ENCODE peak calls at places on chromosomes 11 and 22, in eight cellular contexts. D is fibroblast of lung; Y is non-pigmented ciliary epithelial cell; S is upper lobe of right lung; N is hepatic stellate cell; R is erythroblast; A is activated CD4-positive, alpha-beta T cell treated with anti-CD3 and anti-CD28 coated beads for 24 hours; M is ELF-1. J is an unnamed sample.

GRCh38 chr11:111376453-111376871 is 2.6 kb downstream of the POU2AF1 start:
- DNase-seq in N (no peak), M (peak), A (no peak), S (no peak), D (no peak), Y (no peak), R (no peak), J (no peak)

GRCh38 chr11:85626496-85626895 is 648 bp downstream of the DLG2 start:
- DNase-seq in D (no peak), Y (no peak), R (no peak), M (no peak), S (no peak), A (no peak), N (no peak), J (peak)

GRCh38 chr11:48005133-48005532 is 24.8 kb downstream of the PTPRJ start:
- DNase-seq in D (peak), M (no peak), Y (no peak), N (no peak), R (no peak), A (no peak), S (no peak), J (no peak)

GRCh38 chr22:29351042-29351441 is 35.5 kb upstream of the RASL10A start:
- DNase-seq in R (no peak), Y (no peak), S (no peak), N (no peak), M (no peak), A (no peak), D (no peak), J (no peak)

GRCh38 chr22:46732041-46732379 is 6.0 kb downstream of the CERK start:
- DNase-seq in A (no peak), Y (no peak), D (no peak), M (no peak), S (no peak), N (no peak), R (no peak), J (no peak)

GRCh38 chr11:26985941-26986340 is 8.0 kb upstream of the FIBIN start:
- DNase-seq in M (no peak), D (no peak), R (no peak), Y (no peak), N (no peak), A (no peak), S (no peak), J (no peak)

GRCh38 chr11:86091566-86091965 is 22.7 kb upstream of the PICALM start:
- DNase-seq in D (peak), R (no peak), Y (no peak), M (no peak), S (no peak), A (no peak), N (no peak), J (no peak)

GRCh38 chr11:17861036-17861755 is 126.6 kb downstream of the KCNC1 start:
- DNase-seq in D (no peak), M (no peak), R (no peak), N (no peak), Y (no peak), A (no peak), S (no peak), J (no peak)

GRCh38 chr11:77411238-77411637 is 62.7 kb downstream of the PAK1 start:
- DNase-seq in M (no peak), D (peak), N (peak), Y (no peak), A (no peak), R (peak), S (peak), J (no peak)

GRCh38 chr11:86011175-86011574 is 57.7 kb downstream of the PICALM start:
- DNase-seq in D (no peak), A (no peak), M (no peak), N (no peak), R (no peak), Y (no peak), S (no peak), J (no peak)

GRCh38 chr11:125593113-125593761 is 585 bp downstream of the STT3A start:
- DNase-seq in N (peak), R (peak), D (peak), S (no peak), M (no peak), Y (no peak), A (no peak), J (peak)

GRCh38 chr11:57763568-57763967 is 2.0 kb downstream of the CTNND1 start:
- DNase-seq in A (no peak), S (no peak), Y (no peak), D (peak), R (no peak), N (peak), M (peak), J (peak)

GRCh38 chr11:4607111-4607510 is 920 bp downstream of the TRIM68 start:
- DNase-seq in N (no peak), S (no peak), M (no peak), D (peak), Y (no peak), R (peak), A (no peak), J (no peak)

GRCh38 chr11:106271686-106272085 is 194.2 kb downstream of the AASDHPPT start:
- DNase-seq in M (no peak), Y (no peak), S (no peak), R (no peak), N (no peak), D (no peak), A (no peak), J (peak)

GRCh38 chr11:8056810-8057463 is 24.1 kb upstream of the TUB start:
- DNase-seq in Y (no peak), M (no peak), D (peak), N (peak), A (no peak), S (no peak), R (no peak), J (no peak)

GRCh38 chr22:37223965-37224551 is 11.8 kb upstream of the SSTR3 start:
- DNase-seq in S (no peak), N (no peak), D (no peak), M (no peak), R (no peak), Y (no peak), A (no peak), J (no peak)

GRCh38 chr11:105429421-105429965 is 180.4 kb upstream of the GRIA4 start:
- DNase-seq in Y (no peak), A (no peak), N (no peak), R (no peak), D (no peak), S (no peak), M (no peak), J (no peak)

GRCh38 chr22:43750751-43751150 is 61.4 kb downstream of the EFCAB6 start:
- DNase-seq in Y (no peak), A (no peak), N (no peak), S (no peak), D (no peak), R (no peak), M (no peak), J (peak)

GRCh38 chr22:44344407-44344806 is 31.7 kb upstream of the SHISAL1 start:
- DNase-seq in D (no peak), S (no peak), N (no peak), A (no peak), R (no peak), M (no peak), Y (no peak), J (peak)

GRCh38 chr22:46754110-46754799 is 8.2 kb upstream of the TBC1D22A start:
- DNase-seq in R (peak), A (no peak), M (no peak), D (peak), S (peak), N (peak), Y (peak), J (no peak)

GRCh38 chr22:23008887-23009286 is 61.4 kb upstream of the GNAZ start:
- DNase-seq in N (no peak), Y (no peak), D (no peak), A (no peak), S (no peak), R (no peak), M (no peak), J (no peak)

GRCh38 chr22:36811094-36811797 is 5.6 kb downstream of the PVALB start:
- DNase-seq in S (no peak), N (no peak), M (no peak), Y (no peak), A (no peak), D (no peak), R (peak), J (peak)

GRCh38 chr11:70429428-70429705 is 31.0 kb downstream of the CTTN start:
- DNase-seq in R (no peak), D (no peak), N (no peak), M (no peak), Y (no peak), S (no peak), A (no peak), J (no peak)

GRCh38 chr22:33426451-33426850 is 368.3 kb upstream of the SYN3 start:
- DNase-seq in D (no peak), S (no peak), N (no peak), Y (no peak), A (no peak), R (no peak), M (no peak), J (peak)

GRCh38 chr11:33147559-33147958 is 13.7 kb downstream of the CSTF3 start:
- DNase-seq in Y (no peak), A (no peak), D (no peak), M (no peak), N (no peak), R (no peak), S (no peak), J (no peak)

GRCh38 chr22:43094085-43094484 is 4.9 kb upstream of the TTLL1 start:
- DNase-seq in Y (no peak), M (peak), S (peak), D (no peak), A (no peak), R (peak), N (no peak), J (peak)

GRCh38 chr11:19774817-19775600 is 62.4 kb downstream of the NAV2 start:
- DNase-seq in N (no peak), D (no peak), M (no peak), Y (no peak), S (no peak), R (no peak), A (no peak), J (no peak)

GRCh38 chr11:72220696-72221363 is 3.7 kb upstream of the INPPL1 start:
- DNase-seq in R (no peak), N (no peak), M (no peak), S (no peak), D (no peak), Y (no peak), A (no peak), J (no peak)

GRCh38 chr11:133834399-133835257 is 10.7 kb downstream of the SPATA19 start:
- DNase-seq in Y (no peak), A (no peak), R (no peak), D (no peak), S (no peak), M (peak), N (no peak), J (no peak)

GRCh38 chr11:12269104-12269441 is 108.3 kb upstream of the PARVA start:
- DNase-seq in A (no peak), D (no peak), N (peak), R (no peak), M (peak), Y (no peak), S (no peak), J (no peak)

GRCh38 chr22:32815943-32816342 is 14.4 kb downstream of the TIMP3 start:
- DNase-seq in R (no peak), S (no peak), A (no peak), D (no peak), M (no peak), N (no peak), Y (no peak), J (no peak)

GRCh38 chr11:12274558-12275197 is 102.7 kb upstream of the PARVA start:
- DNase-seq in S (no peak), A (no peak), D (peak), M (no peak), R (peak), Y (no peak), N (no peak), J (no peak)

GRCh38 chr11:90468923-90469322 is 246.1 kb upstream of the CHORDC1 start:
- DNase-seq in M (no peak), S (no peak), A (no peak), Y (peak), D (peak), R (no peak), N (no peak), J (no peak)

GRCh38 chr11:82864268-82864667 is 36.0 kb downstream of the PRCP start:
- DNase-seq in A (no peak), S (peak), D (peak), M (peak), R (peak), N (peak), Y (no peak), J (no peak)

GRCh38 chr11:125454047-125454446 is 42.0 kb downstream of the FEZ1 start:
- DNase-seq in A (no peak), S (no peak), Y (no peak), R (peak), N (no peak), M (peak), D (no peak), J (no peak)

GRCh38 chr11:2420502-2421225 is 20.1 kb downstream of the TSSC4 start:
- DNase-seq in A (peak), R (peak), S (peak), N (peak), M (peak), D (peak), Y (no peak), J (peak)

GRCh38 chr11:132886335-132886734 is 646.0 kb downstream of the OPCML start:
- DNase-seq in S (no peak), R (no peak), Y (peak), N (peak), D (peak), M (peak), A (no peak), J (no peak)

GRCh38 chr11:120858740-120859139 is 165.2 kb upstream of the TBCEL start:
- DNase-seq in D (no peak), N (no peak), A (no peak), Y (no peak), M (no peak), S (no peak), R (no peak), J (no peak)

GRCh38 chr11:85170184-85170583 is 457.0 kb downstream of the DLG2 start:
- DNase-seq in N (no peak), R (no peak), Y (peak), A (no peak), M (peak), D (peak), S (no peak), J (no peak)